ENCODE peak calls at places on chromosomes 12 and 14, in four cellular contexts. L is astrocyte of the spinal cord, W is RWPE2, E is NCI-H2029. H is an unnamed sample.

GRCh38 chr12:51390457-51391046 is 654 bp downstream of the GALNT6 start:
- DNase-seq in L (no peak), W (no peak), E (no peak), H (no peak)

GRCh38 chr14:35332517-35333346 is 40.5 kb downstream of the PSMA6 start:
- DNase-seq in L (no peak), W (no peak), E (peak; percentile 93), H (no peak)

GRCh38 chr12:127716181-127716580 is 550.8 kb upstream of the TMEM132C start:
- DNase-seq in L (no peak), W (no peak), E (no peak), H (no peak)

GRCh38 chr12:73863541-73863940 is 674.1 kb upstream of the ATXN7L3B start:
- DNase-seq in L (peak; percentile 40), W (no peak), E (no peak), H (no peak)

GRCh38 chr14:70886421-70887206 is 20.6 kb upstream of the PCNX1 start:
- DNase-seq in L (no peak), W (no peak), E (no peak), H (peak; percentile 2)

GRCh38 chr12:103310871-103311270 is 184.9 kb downstream of the C12orf42 start:
- DNase-seq in L (no peak), W (no peak), E (no peak), H (no peak)

GRCh38 chr14:68089146-68089715 is 269.7 kb downstream of the RAD51B start:
- DNase-seq in L (peak; percentile 92), W (no peak), E (no peak), H (no peak)

GRCh38 chr12:27899151-27899661 is 73.3 kb downstream of the PTHLH start:
- DNase-seq in L (peak; percentile 95), W (peak; percentile 55), E (no peak), H (no peak)

GRCh38 chr12:12745576-12746211 is 28.5 kb downstream of the CDKN1B start:
- DNase-seq in L (no peak), W (no peak), E (no peak), H (no peak)

GRCh38 chr14:72677664-72678063 is 216.2 kb downstream of the DPF3 start:
- DNase-seq in L (peak; percentile 30), W (no peak), E (no peak), H (no peak)

GRCh38 chr12:104998423-104999346 is 12.6 kb downstream of the NOPCHAP1 start:
- DNase-seq in L (no peak), W (no peak), E (peak; percentile 69), H (no peak)

GRCh38 chr12:51238037-51238509 is 553 bp upstream of the DAZAP2 start:
- DNase-seq in L (no peak), W (no peak), E (peak; percentile 62), H (no peak)

GRCh38 chr12:47889040-47889439 is 15.8 kb downstream of the VDR start:
- DNase-seq in L (no peak), W (peak; percentile 25), E (no peak), H (no peak)

GRCh38 chr12:104583311-104583710 is 126.6 kb downstream of the CHST11 start:
- DNase-seq in L (no peak), W (no peak), E (no peak), H (no peak)

GRCh38 chr12:6613015-6613775 is 6.0 kb upstream of the CHD4 start:
- DNase-seq in L (peak; percentile 87), W (peak; percentile 85), E (peak; percentile 92), H (peak; percentile 88)

GRCh38 chr12:11746024-11746771 is 96.7 kb downstream of the ETV6 start:
- DNase-seq in L (no peak), W (peak; percentile 55), E (no peak), H (no peak)

GRCh38 chr14:54722791-54723432 is 156.0 kb downstream of the SAMD4A start:
- DNase-seq in L (peak; percentile 47), W (no peak), E (no peak), H (no peak)

GRCh38 chr14:39673141-39674133 is 241.2 kb upstream of the FBXO33 start:
- DNase-seq in L (peak; percentile 72), W (no peak), E (no peak), H (no peak)

GRCh38 chr14:24196071-24197061 is 1.1 kb upstream of the TM9SF1 start:
- DNase-seq in L (peak; percentile 13), W (no peak), E (no peak), H (no peak)

GRCh38 chr12:112900298-112901145 is 6.2 kb upstream of the OAS1 start:
- DNase-seq in L (peak; percentile 36), W (no peak), E (peak; percentile 86), H (no peak)

GRCh38 chr12:99722690-99723486 is 75.3 kb downstream of the GARIN6 start:
- DNase-seq in L (no peak), W (no peak), E (no peak), H (no peak)

GRCh38 chr12:113142173-113142885 is 6.8 kb upstream of the RASAL1 start:
- DNase-seq in L (no peak), W (no peak), E (peak; percentile 56), H (peak; percentile 80)

GRCh38 chr14:51860164-51860835 is at the start of gene GNG2:
- DNase-seq in L (peak; percentile 82), W (peak; percentile 76), E (peak; percentile 28), H (peak; percentile 27)

GRCh38 chr14:34035177-34035933 is 84.5 kb upstream of the EGLN3 start:
- DNase-seq in L (no peak), W (peak; percentile 98), E (no peak), H (no peak)

GRCh38 chr14:78253986-78254385 is 83.8 kb downstream of the NRXN3 start:
- DNase-seq in L (peak; percentile 71), W (no peak), E (no peak), H (no peak)

GRCh38 chr12:89800435-89800834 is 91.8 kb upstream of the ATP2B1 start:
- DNase-seq in L (no peak), W (no peak), E (no peak), H (no peak)

GRCh38 chr12:4556730-4557519 is 5.1 kb upstream of the DYRK4 start:
- DNase-seq in L (no peak), W (no peak), E (no peak), H (no peak)

GRCh38 chr12:11726659-11727058 is 77.2 kb downstream of the ETV6 start:
- DNase-seq in L (no peak), W (no peak), E (no peak), H (no peak)

GRCh38 chr12:13817131-13817530 is 164.3 kb downstream of the GRIN2B start:
- DNase-seq in L (no peak), W (no peak), E (no peak), H (no peak)

GRCh38 chr12:47408171-47408871 is 297.5 kb downstream of the RPAP3 start:
- DNase-seq in L (no peak), W (no peak), E (peak; percentile 94), H (no peak)

GRCh38 chr12:6703631-6704030 is 3.0 kb upstream of the PIANP start:
- DNase-seq in L (no peak), W (no peak), E (no peak), H (no peak)

GRCh38 chr12:20040844-20041243 is 327.5 kb upstream of the PDE3A start:
- DNase-seq in L (no peak), W (no peak), E (no peak), H (no peak)

GRCh38 chr14:105602799-105603763 is 76.7 kb downstream of the TMEM121 start:
- DNase-seq in L (no peak), W (no peak), E (no peak), H (no peak)

GRCh38 chr12:12600659-12601058 is 11.0 kb upstream of the CREBL2 start:
- DNase-seq in L (no peak), W (no peak), E (no peak), H (no peak)

GRCh38 chr14:73599494-73599893 is 7.8 kb downstream of the ACOT4 start:
- DNase-seq in L (no peak), W (no peak), E (no peak), H (no peak)

GRCh38 chr12:52742196-52742580 is 35.0 kb downstream of the KRT76 start:
- DNase-seq in L (no peak), W (no peak), E (no peak), H (no peak)

GRCh38 chr14:61434315-61434714 is 112.9 kb downstream of the PRKCH start:
- DNase-seq in L (peak; percentile 8), W (no peak), E (no peak), H (no peak)

GRCh38 chr12:50441763-50442162 is 41.1 kb downstream of the LARP4 start:
- DNase-seq in L (no peak), W (no peak), E (no peak), H (no peak)